ENCODE peak calls at places on chromosomes 4 and X, in four cellular contexts. One of them, this sample, is unnamed.

GRCh38 chr4:56668267-56668666 is 12.8 kb downstream of the HOPX start:
- DNase-seq in K562: no peak
- DNase-seq in GM12878: no peak
- DNase-seq in HL-60: no peak
- DNase-seq in this sample: no peak

GRCh38 chr4:75909331-75909844 is 7.1 kb upstream of the PPEF2 start:
- DNase-seq in K562: no peak
- DNase-seq in GM12878: no peak
- DNase-seq in HL-60: no peak
- DNase-seq in this sample: no peak

GRCh38 chrX:71533514-71533849 is 578 bp downstream of the OGT start:
- DNase-seq in K562: peak
- DNase-seq in GM12878: no peak
- DNase-seq in HL-60: no peak
- DNase-seq in this sample: no peak

GRCh38 chr4:36677122-36677521 is 395.7 kb downstream of the DTHD1 start:
- DNase-seq in K562: no peak
- DNase-seq in GM12878: no peak
- DNase-seq in HL-60: no peak
- DNase-seq in this sample: no peak

GRCh38 chr4:103098331-103098730 is 1.3 kb downstream of the BDH2 start:
- DNase-seq in K562: no peak
- DNase-seq in GM12878: no peak
- DNase-seq in HL-60: no peak
- DNase-seq in this sample: no peak

GRCh38 chr4:55396305-55397023 is 707 bp downstream of the TMEM165 start:
- DNase-seq in K562: peak
- DNase-seq in GM12878: no peak
- DNase-seq in HL-60: peak
- DNase-seq in this sample: peak

GRCh38 chrX:152405561-152405960 is 45.6 kb downstream of the GABRA3 start:
- DNase-seq in K562: no peak
- DNase-seq in GM12878: no peak
- DNase-seq in HL-60: no peak
- DNase-seq in this sample: no peak

GRCh38 chr4:83356899-83357661 is 22.4 kb upstream of the HPSE start:
- DNase-seq in K562: no peak
- DNase-seq in GM12878: no peak
- DNase-seq in HL-60: no peak
- DNase-seq in this sample: no peak

GRCh38 chr4:152771736-152772533 is 7.6 kb downstream of the TIGD4 start:
- DNase-seq in K562: no peak
- DNase-seq in GM12878: no peak
- DNase-seq in HL-60: no peak
- DNase-seq in this sample: no peak

GRCh38 chr4:55248756-55249155 is 97.3 kb upstream of the SRD5A3 start:
- DNase-seq in K562: no peak
- DNase-seq in GM12878: no peak
- DNase-seq in HL-60: no peak
- DNase-seq in this sample: no peak

GRCh38 chrX:140765043-140765784 is 55.7 kb downstream of the LINC00632 start:
- DNase-seq in K562: no peak
- DNase-seq in GM12878: no peak
- DNase-seq in HL-60: no peak
- DNase-seq in this sample: no peak

GRCh38 chrX:134512566-134512965 is 52.6 kb downstream of the HPRT1 start:
- DNase-seq in K562: no peak
- DNase-seq in GM12878: no peak
- DNase-seq in HL-60: no peak
- DNase-seq in this sample: no peak

GRCh38 chrX:15358533-15358932 is 23.2 kb upstream of the PIGA start:
- DNase-seq in K562: no peak
- DNase-seq in GM12878: no peak
- DNase-seq in HL-60: no peak
- DNase-seq in this sample: no peak

GRCh38 chrX:134600714-134601113 is 57.6 kb downstream of the PLAC1 start:
- DNase-seq in K562: no peak
- DNase-seq in GM12878: no peak
- DNase-seq in HL-60: no peak
- DNase-seq in this sample: no peak

GRCh38 chr4:86338989-86339388 is 20.9 kb downstream of the MAPK10 start:
- DNase-seq in K562: no peak
- DNase-seq in GM12878: no peak
- DNase-seq in HL-60: no peak
- DNase-seq in this sample: no peak

GRCh38 chrX:70554081-70554480 is 109.4 kb downstream of the DLG3 start:
- DNase-seq in K562: no peak
- DNase-seq in GM12878: no peak
- DNase-seq in HL-60: no peak
- DNase-seq in this sample: no peak

GRCh38 chr4:113300384-113301011 is 251.0 kb downstream of the ANK2 start:
- DNase-seq in K562: no peak
- DNase-seq in GM12878: no peak
- DNase-seq in HL-60: no peak
- DNase-seq in this sample: no peak

GRCh38 chr4:155924637-155925036 is 21.1 kb downstream of the TDO2 start:
- DNase-seq in K562: no peak
- DNase-seq in GM12878: no peak
- DNase-seq in HL-60: no peak
- DNase-seq in this sample: no peak

GRCh38 chr4:159358226-159358625 is 255.3 kb downstream of the RAPGEF2 start:
- DNase-seq in K562: no peak
- DNase-seq in GM12878: no peak
- DNase-seq in HL-60: no peak
- DNase-seq in this sample: no peak

GRCh38 chr4:83905952-83906351 is 370.0 kb downstream of the GPAT3 start:
- DNase-seq in K562: no peak
- DNase-seq in GM12878: no peak
- DNase-seq in HL-60: peak
- DNase-seq in this sample: no peak

GRCh38 chr4:1022739-1023066 is 11.3 kb downstream of the FGFRL1 start:
- DNase-seq in K562: no peak
- DNase-seq in GM12878: no peak
- DNase-seq in HL-60: no peak
- DNase-seq in this sample: no peak

GRCh38 chr4:1026115-1026514 is 14.7 kb downstream of the FGFRL1 start:
- DNase-seq in K562: no peak
- DNase-seq in GM12878: peak
- DNase-seq in HL-60: peak
- DNase-seq in this sample: peak

GRCh38 chr4:1023241-1023640 is 11.8 kb downstream of the FGFRL1 start:
- DNase-seq in K562: no peak
- DNase-seq in GM12878: no peak
- DNase-seq in HL-60: no peak
- DNase-seq in this sample: no peak

GRCh38 chr4:1023895-1024740 is 12.7 kb downstream of the FGFRL1 start:
- DNase-seq in K562: no peak
- DNase-seq in GM12878: no peak
- DNase-seq in HL-60: no peak
- DNase-seq in this sample: no peak

DNA sequence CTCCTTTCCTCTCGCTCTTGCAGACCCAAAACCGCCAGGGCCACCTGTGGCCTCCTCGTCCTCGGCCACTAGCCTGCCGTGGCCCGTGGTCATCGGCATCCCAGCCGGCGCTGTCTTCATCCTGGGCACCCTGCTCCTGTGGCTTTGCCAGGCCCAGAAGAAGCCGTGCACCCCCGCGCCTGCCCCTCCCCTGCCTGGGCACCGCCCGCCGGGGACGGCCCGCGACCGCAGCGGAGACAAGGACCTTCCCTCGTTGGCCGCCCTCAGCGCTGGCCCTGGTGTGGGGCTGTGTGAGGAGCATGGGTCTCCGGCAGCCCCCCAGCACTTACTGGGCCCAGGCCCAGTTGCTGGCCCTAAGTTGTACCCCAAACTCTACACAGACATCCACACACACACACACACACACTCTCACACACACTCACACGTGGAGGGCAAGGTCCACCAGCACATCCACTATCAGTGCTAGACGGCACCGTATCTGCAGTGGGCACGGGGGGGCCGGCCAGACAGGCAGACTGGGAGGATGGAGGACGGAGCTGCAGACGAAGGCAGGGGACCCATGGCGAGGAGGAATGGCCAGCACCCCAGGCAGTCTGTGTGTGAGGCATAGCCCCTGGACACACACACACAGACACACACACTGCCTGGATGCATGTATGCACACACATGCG is 13.6 kb downstream of the FGFRL1 start:
- DNase-seq in K562: no peak
- DNase-seq in GM12878: no peak
- DNase-seq in HL-60: no peak
- DNase-seq in this sample: no peak
- TF ChIP-seq POLR2AphosphoS5 in K562: no peak
- TF ChIP-seq POLR2AphosphoS5 in GM12878: no peak
- TF ChIP-seq POLR2AphosphoS5 in HL-60: no peak
- TF ChIP-seq POLR2AphosphoS5 in this sample: no peak

GRCh38 chrX:7146703-7147430 is 645 bp upstream of the STS start:
- DNase-seq in K562: peak
- DNase-seq in GM12878: no peak
- DNase-seq in HL-60: peak
- DNase-seq in this sample: no peak
- TF ChIP-seq SPI1 in K562: no peak
- TF ChIP-seq SPI1 in GM12878: no peak
- TF ChIP-seq SPI1 in HL-60: no peak
- TF ChIP-seq SPI1 in this sample: no peak

DNA sequence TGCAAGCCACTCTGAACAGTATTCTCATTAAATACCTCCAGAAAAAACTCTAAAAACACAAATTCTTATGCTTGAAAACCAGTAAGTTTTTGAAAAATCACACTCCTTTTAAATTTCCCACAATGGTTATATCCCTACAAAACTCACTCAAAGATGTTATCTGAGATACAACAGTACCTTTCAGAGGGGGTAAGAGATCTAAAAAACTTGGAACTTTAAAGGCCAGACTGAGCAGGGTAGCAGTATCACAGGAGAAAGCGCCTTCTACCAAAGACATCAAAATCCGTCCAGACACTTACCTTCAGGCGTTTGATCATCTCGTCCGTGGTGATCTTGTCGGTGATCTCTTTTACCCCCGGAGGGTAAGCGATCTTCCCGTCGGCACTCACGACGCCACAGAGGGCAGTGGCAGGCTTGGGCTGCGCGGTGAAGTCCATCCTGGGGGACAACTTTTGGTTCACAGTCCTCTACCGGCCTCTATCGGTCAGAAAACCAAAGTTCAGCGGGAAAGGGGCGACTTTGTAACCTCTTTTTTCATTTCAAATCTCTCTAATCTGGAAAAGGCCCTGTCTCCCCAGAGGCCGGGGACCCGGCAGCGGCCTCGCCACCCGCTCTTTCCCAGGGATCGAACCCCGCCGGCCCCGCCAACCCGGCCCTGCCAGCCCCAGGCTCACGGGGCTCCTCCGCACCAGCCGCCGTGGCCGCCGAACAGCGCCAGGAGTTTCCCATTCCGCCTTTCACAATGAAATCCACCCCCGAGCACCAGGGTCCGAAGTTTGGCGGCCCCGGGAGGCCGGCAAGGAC is 1.4 kb downstream of the PDS5A start:
- DNase-seq in K562: peak
- DNase-seq in GM12878: no peak
- DNase-seq in HL-60: peak
- DNase-seq in this sample: peak
- TF ChIP-seq POLR2AphosphoS5 in K562: no peak
- TF ChIP-seq POLR2AphosphoS5 in GM12878: no peak
- TF ChIP-seq POLR2AphosphoS5 in HL-60: no peak
- TF ChIP-seq POLR2AphosphoS5 in this sample: no peak

DNA sequence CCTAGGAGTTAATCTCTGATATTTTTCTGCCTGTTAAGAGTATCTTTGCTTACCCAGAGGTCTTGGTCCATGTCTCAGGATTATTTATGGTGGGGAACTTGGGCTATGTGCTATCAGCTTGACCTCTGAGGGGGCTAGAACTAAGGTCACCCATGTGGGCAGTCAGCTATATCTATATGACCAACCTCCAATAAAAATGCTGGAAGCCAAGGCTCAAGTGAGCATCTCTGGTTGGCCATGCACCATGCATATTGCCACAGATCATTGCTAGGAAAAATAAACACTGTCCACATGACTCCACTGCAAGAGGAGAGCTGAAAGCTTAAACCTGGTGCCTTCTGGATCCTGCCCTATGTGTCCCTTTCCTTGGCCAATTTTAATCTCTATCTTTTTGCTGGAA is 196.5 kb upstream of the SLC7A11 start:
- DNase-seq in K562: peak
- DNase-seq in GM12878: no peak
- DNase-seq in HL-60: no peak
- DNase-seq in this sample: no peak
- TF ChIP-seq SPI1 in K562: peak
- TF ChIP-seq SPI1 in GM12878: no peak
- TF ChIP-seq SPI1 in HL-60: no peak
- TF ChIP-seq SPI1 in this sample: no peak

GRCh38 chr4:118997601-118998000 is 108.9 kb downstream of the SYNPO2 start:
- DNase-seq in K562: no peak
- DNase-seq in GM12878: no peak
- DNase-seq in HL-60: no peak
- DNase-seq in this sample: no peak
- TF ChIP-seq POLR2AphosphoS5 in K562: no peak
- TF ChIP-seq POLR2AphosphoS5 in GM12878: no peak
- TF ChIP-seq POLR2AphosphoS5 in HL-60: no peak
- TF ChIP-seq POLR2AphosphoS5 in this sample: no peak

This sample was measured in GM12891.